ENCODE peak calls at places on chromosomes 5 and 9, in eight cellular contexts. U is WTC11; F is activated naive CD8-positive, alpha-beta T cell treated with anti-CD3 and anti-CD28 coated beads, Interleukin-2, amount 50 U/mL, for 16 hours; E is hypothalamus; H is fibroblast of gingiva; M is GM12892; G is foreskin fibroblast; D is AG08396. Y is an unnamed sample.

GRCh38 chr5:107235167-107235566 is 435.6 kb downstream of the EFNA5 start:
- DNase-seq in U (no peak), F (no peak), E (no peak), H (no peak), M (no peak), G (no peak), D (no peak), Y (no peak)

GRCh38 chr5:140108093-140109049 is 5.5 kb upstream of the PURA start:
- DNase-seq in U (peak; percentile 45), F (no peak), E (no peak), H (no peak), M (peak; percentile 29), G (peak; percentile 23), D (peak; percentile 28), Y (peak; percentile 79)

GRCh38 chr5:14145356-14146334 is 2.5 kb downstream of the TRIO start:
- DNase-seq in U (no peak), F (no peak), E (no peak), H (no peak), M (no peak), G (no peak), D (peak; percentile 75), Y (no peak)

GRCh38 chr5:80799041-80799440 is 144.3 kb upstream of the DHFR start:
- DNase-seq in U (no peak), F (no peak), E (no peak), H (no peak), M (no peak), G (no peak), D (no peak), Y (no peak)

GRCh38 chr5:132024789-132025402 is 13.4 kb upstream of the ACSL6 start:
- DNase-seq in U (no peak), F (no peak), E (no peak), H (no peak), M (no peak), G (peak; percentile 9), D (no peak), Y (no peak)

GRCh38 chr9:94681508-94681907 is 42.2 kb upstream of the FBP1 start:
- DNase-seq in U (peak; percentile 68), F (peak; percentile 4), E (peak; percentile 16), H (peak; percentile 74), M (peak; percentile 37), G (peak; percentile 88), D (peak; percentile 83), Y (peak; percentile 36)

GRCh38 chr5:110852053-110852452 is 113.2 kb downstream of the SLC25A46 start:
- DNase-seq in U (no peak), F (no peak), E (no peak), H (no peak), M (no peak), G (no peak), D (no peak), Y (no peak)

GRCh38 chr5:73748510-73749410 is 122.8 kb downstream of the ARHGEF28 start:
- DNase-seq in U (no peak), F (no peak), E (no peak), H (peak; percentile 78), M (no peak), G (peak; percentile 26), D (peak; percentile 41), Y (no peak)

GRCh38 chr5:178626484-178627258 is at the start of gene CLK4:
- DNase-seq in U (peak; percentile 94), F (peak; percentile 95), E (peak; percentile 81), H (peak; percentile 94), M (peak; percentile 89), G (peak; percentile 98), D (peak; percentile 98), Y (peak; percentile 91)

GRCh38 chr5:33432656-33433055 is 8.1 kb upstream of the TARS1 start:
- DNase-seq in U (no peak), F (no peak), E (no peak), H (no peak), M (no peak), G (no peak), D (no peak), Y (no peak)

GRCh38 chr5:1652873-1653707 is 129.3 kb upstream of the LPCAT1 start:
- DNase-seq in U (no peak), F (no peak), E (no peak), H (no peak), M (no peak), G (peak; percentile 29), D (peak; percentile 65), Y (peak; percentile 82)

GRCh38 chr5:90170231-90170630 is 239.3 kb downstream of the CETN3 start:
- DNase-seq in U (no peak), F (no peak), E (no peak), H (peak; percentile 30), M (no peak), G (peak; percentile 35), D (no peak), Y (no peak)

GRCh38 chr5:150599917-150600511 is 40.4 kb upstream of the SYNPO start:
- DNase-seq in U (no peak), F (no peak), E (no peak), H (peak; percentile 28), M (no peak), G (peak; percentile 70), D (peak; percentile 83), Y (peak; percentile 85)

GRCh38 chr5:1519631-1520141 is 4.1 kb downstream of the LPCAT1 start:
- DNase-seq in U (no peak), F (no peak), E (no peak), H (no peak), M (no peak), G (no peak), D (no peak), Y (peak; percentile 14)

GRCh38 chr9:21549251-21549765 is 67.2 kb upstream of the IFNE start:
- DNase-seq in U (no peak), F (no peak), E (no peak), H (peak; percentile 97), M (no peak), G (peak; percentile 91), D (peak; percentile 50), Y (peak; percentile 24)

GRCh38 chr9:128001411-128002298 is 20.9 kb upstream of the EEIG1 start:
- DNase-seq in U (peak; percentile 46), F (no peak), E (no peak), H (peak; percentile 81), M (no peak), G (peak; percentile 91), D (peak; percentile 84), Y (no peak)

GRCh38 chr5:124963236-124963929 is 216.9 kb upstream of the ZNF608 start:
- DNase-seq in U (peak; percentile 31), F (no peak), E (no peak), H (peak; percentile 93), M (no peak), G (peak; percentile 95), D (peak; percentile 49), Y (no peak)

GRCh38 chr9:131418143-131419028 is 24.5 kb downstream of the PRRC2B start:
- DNase-seq in U (no peak), F (no peak), E (no peak), H (peak; percentile 40), M (no peak), G (peak; percentile 48), D (peak; percentile 49), Y (peak; percentile 50)

GRCh38 chr9:112361602-112362001 is 18.3 kb upstream of the HSDL2 start:
- DNase-seq in U (no peak), F (no peak), E (no peak), H (peak; percentile 25), M (no peak), G (peak; percentile 71), D (no peak), Y (no peak)

GRCh38 chr9:137254624-137255447 is at the start of gene NELFB:
- DNase-seq in U (peak; percentile 93), F (peak; percentile 90), E (peak; percentile 89), H (peak; percentile 84), M (peak; percentile 100), G (peak; percentile 96), D (peak; percentile 100), Y (peak; percentile 97)

GRCh38 chr9:26723486-26723885 is 169.1 kb downstream of the CAAP1 start:
- DNase-seq in U (peak; percentile 90), F (no peak), E (no peak), H (peak; percentile 27), M (no peak), G (no peak), D (peak; percentile 20), Y (peak; percentile 79)

GRCh38 chr5:150406120-150407096 is 6.3 kb downstream of the CD74 start:
- DNase-seq in U (no peak), F (no peak), E (no peak), H (no peak), M (no peak), G (no peak), D (no peak), Y (peak; percentile 59)

GRCh38 chr9:134297581-134297980 is 28.7 kb upstream of the RXRA start:
- DNase-seq in U (no peak), F (no peak), E (no peak), H (no peak), M (no peak), G (no peak), D (no peak), Y (peak; percentile 19)

GRCh38 chr5:135846311-135846710 is 11.8 kb downstream of the SLC25A48 start:
- DNase-seq in U (no peak), F (no peak), E (no peak), H (no peak), M (no peak), G (no peak), D (no peak), Y (no peak)

GRCh38 chr5:104213216-104213615 is 650.6 kb upstream of the NUDT12 start:
- DNase-seq in U (no peak), F (no peak), E (no peak), H (no peak), M (no peak), G (no peak), D (no peak), Y (no peak)

Y was measured in posterior cingulate gyrus.